ENCODE peak calls at places on chromosome 3, in seven cellular contexts. S is amygdala, B is K562, L is NCI-H1930, Z is A172, M is HepG2, F is astrocyte of the hippocampus. N is an unnamed sample.

GRCh38 chr3:127535106-127535785 is 55.3 kb downstream of the TPRA1 start:
- DNase-seq in S (no peak), B (no peak), L (no peak), Z (no peak), M (no peak), F (no peak), N (no peak)

GRCh38 chr3:196163212-196163611 is 48.0 kb downstream of the ZDHHC19 start:
- DNase-seq in S (no peak), B (no peak), L (no peak), Z (no peak), M (no peak), F (no peak), N (no peak)

GRCh38 chr3:105836533-105836932 is 32.3 kb downstream of the CBLB start:
- DNase-seq in S (no peak), B (peak; percentile 4), L (no peak), Z (no peak), M (peak; percentile 20), F (peak; percentile 77), N (no peak)

GRCh38 chr3:4716731-4717362 is 223.7 kb downstream of the ITPR1 start:
- DNase-seq in S (no peak), B (no peak), L (no peak), Z (peak; percentile 25), M (no peak), F (no peak), N (no peak)

GRCh38 chr3:124412642-124413041 is 317.6 kb upstream of the UMPS start:
- DNase-seq in S (no peak), B (no peak), L (no peak), Z (no peak), M (no peak), F (no peak), N (no peak)

GRCh38 chr3:28752290-28752689 is 403.7 kb upstream of the AZI2 start:
- DNase-seq in S (no peak), B (no peak), L (no peak), Z (no peak), M (no peak), F (no peak), N (no peak)

GRCh38 chr3:101195951-101196713 is 124.2 kb downstream of the IMPG2 start:
- DNase-seq in S (no peak), B (no peak), L (peak; percentile 31), Z (peak; percentile 70), M (peak; percentile 20), F (peak; percentile 69), N (no peak)

GRCh38 chr3:125087768-125088391 is 32.1 kb upstream of the HEG1 start:
- DNase-seq in S (no peak), B (no peak), L (no peak), Z (peak; percentile 71), M (no peak), F (peak; percentile 31), N (no peak)

GRCh38 chr3:162799910-162800309 is 1303.3 kb downstream of the OTOL1 start:
- DNase-seq in S (no peak), B (no peak), L (no peak), Z (no peak), M (no peak), F (no peak), N (no peak)

GRCh38 chr3:47961815-47962606 is 54.2 kb downstream of the MAP4 start:
- DNase-seq in S (no peak), B (no peak), L (no peak), Z (peak; percentile 17), M (no peak), F (peak; percentile 65), N (no peak)

GRCh38 chr3:133464573-133464972 is 64.7 kb downstream of the BFSP2 start:
- DNase-seq in S (no peak), B (no peak), L (no peak), Z (peak; percentile 57), M (no peak), F (peak; percentile 71), N (no peak)

GRCh38 chr3:172708905-172709775 is 1.7 kb downstream of the NCEH1 start:
- DNase-seq in S (no peak), B (no peak), L (no peak), Z (no peak), M (no peak), F (no peak), N (no peak)

GRCh38 chr3:114722530-114722929 is 424.6 kb downstream of the ZBTB20 start:
- DNase-seq in S (no peak), B (no peak), L (no peak), Z (no peak), M (no peak), F (no peak), N (no peak)

GRCh38 chr3:48473617-48473952 is 27.0 kb downstream of the ATRIP start:
- DNase-seq in S (no peak), B (no peak), L (no peak), Z (no peak), M (no peak), F (no peak), N (no peak)

GRCh38 chr3:21944251-21944650 is 193.2 kb upstream of the ZNF385D start:
- DNase-seq in S (no peak), B (no peak), L (peak; percentile 12), Z (no peak), M (no peak), F (peak; percentile 58), N (no peak)

GRCh38 chr3:107904536-107905066 is 186.2 kb downstream of the CD47 start:
- DNase-seq in S (no peak), B (no peak), L (no peak), Z (no peak), M (no peak), F (peak; percentile 58), N (no peak)